ENCODE peak calls at places on chromosomes 3 and 15, in nine cellular contexts. One of them, this sample, is unnamed.

GRCh38 chr3:136858381-136858780 is 3.6 kb upstream of the NCK1 start:
- DNase-seq in IMR-90: no peak
- DNase-seq in vagina: no peak
- DNase-seq in psoas muscle: no peak
- DNase-seq in PC-9: no peak
- DNase-seq in transverse colon: no peak
- DNase-seq in uterus: no peak
- DNase-seq in HepG2: no peak
- DNase-seq in ovary: no peak
- DNase-seq in this sample: no peak

GRCh38 chr3:72247126-72247525 is 462.2 kb upstream of the PROK2 start:
- DNase-seq in IMR-90: no peak
- DNase-seq in vagina: no peak
- DNase-seq in psoas muscle: no peak
- DNase-seq in PC-9: no peak
- DNase-seq in transverse colon: no peak
- DNase-seq in uterus: no peak
- DNase-seq in HepG2: no peak
- DNase-seq in ovary: no peak
- DNase-seq in this sample: no peak

GRCh38 chr3:32557640-32558352 is 12.9 kb downstream of the DYNC1LI1 start:
- DNase-seq in IMR-90: no peak
- DNase-seq in vagina: no peak
- DNase-seq in psoas muscle: no peak
- DNase-seq in PC-9: no peak
- DNase-seq in transverse colon: no peak
- DNase-seq in uterus: no peak
- DNase-seq in HepG2: peak; percentile 57
- DNase-seq in ovary: no peak
- DNase-seq in this sample: no peak

GRCh38 chr3:126352476-126353454 is 4.4 kb downstream of the KLF15 start:
- DNase-seq in IMR-90: peak; percentile 40
- DNase-seq in vagina: no peak
- DNase-seq in psoas muscle: peak; percentile 30
- DNase-seq in PC-9: no peak
- DNase-seq in transverse colon: peak; percentile 5
- DNase-seq in uterus: peak; percentile 12
- DNase-seq in HepG2: peak; percentile 67
- DNase-seq in ovary: peak; percentile 40
- DNase-seq in this sample: no peak

GRCh38 chr3:183328823-183329222 is 75.8 kb downstream of the B3GNT5 start:
- DNase-seq in IMR-90: peak; percentile 17
- DNase-seq in vagina: no peak
- DNase-seq in psoas muscle: no peak
- DNase-seq in PC-9: peak; percentile 83
- DNase-seq in transverse colon: no peak
- DNase-seq in uterus: no peak
- DNase-seq in HepG2: no peak
- DNase-seq in ovary: no peak
- DNase-seq in this sample: no peak

GRCh38 chr15:80730931-80731330 is 35.8 kb downstream of the ABHD17C start:
- DNase-seq in IMR-90: no peak
- DNase-seq in vagina: no peak
- DNase-seq in psoas muscle: no peak
- DNase-seq in PC-9: no peak
- DNase-seq in transverse colon: no peak
- DNase-seq in uterus: no peak
- DNase-seq in HepG2: no peak
- DNase-seq in ovary: no peak
- DNase-seq in this sample: no peak

GRCh38 chr3:126894516-126894915 is 88.4 kb upstream of the PLXNA1 start:
- DNase-seq in IMR-90: no peak
- DNase-seq in vagina: no peak
- DNase-seq in psoas muscle: no peak
- DNase-seq in PC-9: no peak
- DNase-seq in transverse colon: no peak
- DNase-seq in uterus: no peak
- DNase-seq in HepG2: no peak
- DNase-seq in ovary: no peak
- DNase-seq in this sample: no peak

GRCh38 chr15:57227181-57227580 is 149.1 kb upstream of the CGNL1 start:
- DNase-seq in IMR-90: no peak
- DNase-seq in vagina: no peak
- DNase-seq in psoas muscle: no peak
- DNase-seq in PC-9: no peak
- DNase-seq in transverse colon: no peak
- DNase-seq in uterus: no peak
- DNase-seq in HepG2: no peak
- DNase-seq in ovary: no peak
- DNase-seq in this sample: no peak

GRCh38 chr3:116392291-116392690 is 53.0 kb downstream of the LSAMP start:
- DNase-seq in IMR-90: no peak
- DNase-seq in vagina: no peak
- DNase-seq in psoas muscle: no peak
- DNase-seq in PC-9: no peak
- DNase-seq in transverse colon: no peak
- DNase-seq in uterus: no peak
- DNase-seq in HepG2: no peak
- DNase-seq in ovary: no peak
- DNase-seq in this sample: no peak

GRCh38 chr15:74787251-74788041 is 5.6 kb downstream of the CSK start:
- DNase-seq in IMR-90: peak; percentile 71
- DNase-seq in vagina: no peak
- DNase-seq in psoas muscle: peak; percentile 57
- DNase-seq in PC-9: no peak
- DNase-seq in transverse colon: peak; percentile 88
- DNase-seq in uterus: no peak
- DNase-seq in HepG2: no peak
- DNase-seq in ovary: no peak
- DNase-seq in this sample: peak; percentile 37

GRCh38 chr3:138360272-138361192 is 12.2 kb downstream of the MRAS start:
- DNase-seq in IMR-90: no peak
- DNase-seq in vagina: no peak
- DNase-seq in psoas muscle: peak; percentile 71
- DNase-seq in PC-9: no peak
- DNase-seq in transverse colon: no peak
- DNase-seq in uterus: no peak
- DNase-seq in HepG2: no peak
- DNase-seq in ovary: no peak
- DNase-seq in this sample: no peak

GRCh38 chr3:182258538-182259177 is 534.6 kb upstream of the ATP11B start:
- DNase-seq in IMR-90: no peak
- DNase-seq in vagina: no peak
- DNase-seq in psoas muscle: no peak
- DNase-seq in PC-9: peak; percentile 55
- DNase-seq in transverse colon: no peak
- DNase-seq in uterus: no peak
- DNase-seq in HepG2: peak; percentile 45
- DNase-seq in ovary: no peak
- DNase-seq in this sample: no peak

GRCh38 chr3:182255095-182255600 is 538.2 kb upstream of the ATP11B start:
- DNase-seq in IMR-90: no peak
- DNase-seq in vagina: no peak
- DNase-seq in psoas muscle: no peak
- DNase-seq in PC-9: no peak
- DNase-seq in transverse colon: no peak
- DNase-seq in uterus: no peak
- DNase-seq in HepG2: no peak
- DNase-seq in ovary: no peak
- DNase-seq in this sample: no peak

GRCh38 chr3:182257361-182257760 is 535.9 kb upstream of the ATP11B start:
- DNase-seq in IMR-90: no peak
- DNase-seq in vagina: no peak
- DNase-seq in psoas muscle: no peak
- DNase-seq in PC-9: peak; percentile 9
- DNase-seq in transverse colon: no peak
- DNase-seq in uterus: no peak
- DNase-seq in HepG2: no peak
- DNase-seq in ovary: no peak
- DNase-seq in this sample: no peak

GRCh38 chr3:182248349-182248880 is 536.7 kb downstream of the SOX2 start:
- DNase-seq in IMR-90: no peak
- DNase-seq in vagina: no peak
- DNase-seq in psoas muscle: no peak
- DNase-seq in PC-9: peak; percentile 33
- DNase-seq in transverse colon: no peak
- DNase-seq in uterus: no peak
- DNase-seq in HepG2: peak; percentile 34
- DNase-seq in ovary: no peak
- DNase-seq in this sample: no peak

DNA sequence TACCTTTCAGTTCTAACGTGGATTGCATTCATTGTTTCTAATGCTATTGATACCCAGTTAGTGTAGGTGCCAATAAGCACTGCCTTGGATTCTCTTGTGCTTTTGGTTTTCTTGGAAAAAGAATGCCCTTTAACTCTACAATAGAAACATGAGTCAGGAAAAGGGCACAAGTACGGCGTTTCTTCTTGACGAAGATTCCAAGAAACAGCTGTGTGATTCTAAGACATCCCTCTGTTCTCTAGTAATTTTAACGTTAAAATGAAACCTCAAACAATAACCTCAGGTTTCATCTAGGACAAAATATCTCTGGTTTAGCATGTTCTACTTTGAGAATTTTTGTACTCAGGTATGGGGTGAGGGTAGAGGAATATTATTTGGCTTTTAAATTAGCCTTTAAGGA is 540.5 kb upstream of the ATP11B start:
- DNase-seq in IMR-90: no peak
- DNase-seq in vagina: no peak
- DNase-seq in psoas muscle: no peak
- DNase-seq in PC-9: peak; percentile 17
- DNase-seq in transverse colon: no peak
- DNase-seq in uterus: no peak
- DNase-seq in HepG2: no peak
- DNase-seq in ovary: no peak
- DNase-seq in this sample: no peak
- H3K27me3 ChIP-seq in IMR-90: no peaks in the 10 kb centered on the region
- H3K27me3 ChIP-seq in vagina: no peaks in the 10 kb centered on the region
- H3K27me3 ChIP-seq in psoas muscle: no peaks in the 10 kb centered on the region
- H3K27me3 ChIP-seq in PC-9: no peaks in the 10 kb centered on the region
- H3K27me3 ChIP-seq in transverse colon: no peaks in the 10 kb centered on the region
- H3K27me3 ChIP-seq in uterus: no peaks in the 10 kb centered on the region
- H3K27me3 ChIP-seq in HepG2: peaks cover 3% of the 10 kb centered on the region
- H3K27me3 ChIP-seq in ovary: no peaks in the 10 kb centered on the region
- H3K27me3 ChIP-seq in this sample: no peaks in the 10 kb centered on the region

DNA sequence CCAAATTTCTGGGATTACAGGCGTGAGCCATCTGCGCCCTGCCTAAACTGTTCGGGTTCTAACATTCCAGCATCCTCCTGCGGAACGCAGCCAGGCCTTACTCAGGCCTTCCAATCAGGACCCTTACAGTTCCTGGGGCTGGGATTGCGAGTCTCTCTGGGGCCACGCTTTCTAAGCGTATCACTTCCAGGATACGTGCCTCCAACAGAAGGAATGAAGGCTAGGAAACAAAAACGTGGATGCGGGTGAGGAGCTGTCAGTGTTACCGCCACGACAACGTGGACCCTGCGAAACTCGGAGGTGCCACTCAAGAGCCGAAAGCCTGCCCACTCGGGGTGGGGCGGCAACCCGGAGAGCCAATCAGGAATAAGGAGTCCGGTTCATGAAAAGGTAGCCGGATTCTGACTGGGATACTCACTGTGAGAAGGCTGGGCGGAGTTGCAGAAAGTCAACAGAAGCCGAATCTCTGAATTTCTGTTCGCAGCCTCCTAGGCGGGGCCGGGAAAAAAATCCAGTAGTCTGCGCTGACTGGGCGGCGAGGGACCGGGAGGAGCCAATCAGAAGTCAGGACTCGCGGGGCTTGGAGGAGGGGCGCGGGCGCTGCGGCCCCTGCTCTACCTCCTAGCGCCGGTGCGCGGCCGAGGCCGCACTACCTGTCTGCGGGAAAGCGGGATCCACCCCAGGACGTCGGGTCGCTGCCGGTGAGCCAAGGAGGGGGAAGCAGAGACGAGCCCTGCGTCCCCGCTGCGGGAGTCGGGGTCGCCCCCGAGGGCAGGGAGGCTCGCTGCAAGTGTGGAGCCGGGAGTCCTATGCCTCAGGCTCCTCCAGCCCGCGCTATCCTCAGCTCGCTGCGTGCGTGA is at the start of gene HYKK:
- DNase-seq in IMR-90: peak; percentile 96
- DNase-seq in vagina: peak; percentile 97
- DNase-seq in psoas muscle: peak; percentile 87
- DNase-seq in PC-9: peak; percentile 95
- DNase-seq in transverse colon: peak; percentile 94
- DNase-seq in uterus: peak; percentile 91
- DNase-seq in HepG2: peak; percentile 98
- DNase-seq in ovary: peak; percentile 93
- DNase-seq in this sample: peak; percentile 90
- TF ChIP-seq CTCF in IMR-90: no peak
- TF ChIP-seq CTCF in vagina: no peak
- TF ChIP-seq CTCF in psoas muscle: peak; percentile 14
- TF ChIP-seq CTCF in PC-9: no peak
- TF ChIP-seq CTCF in transverse colon: peak; percentile 46
- TF ChIP-seq CTCF in uterus: peak; percentile 26
- TF ChIP-seq CTCF in HepG2: peak; percentile 34
- TF ChIP-seq CTCF in ovary: no peak
- TF ChIP-seq CTCF in this sample: peak; percentile 14

DNA sequence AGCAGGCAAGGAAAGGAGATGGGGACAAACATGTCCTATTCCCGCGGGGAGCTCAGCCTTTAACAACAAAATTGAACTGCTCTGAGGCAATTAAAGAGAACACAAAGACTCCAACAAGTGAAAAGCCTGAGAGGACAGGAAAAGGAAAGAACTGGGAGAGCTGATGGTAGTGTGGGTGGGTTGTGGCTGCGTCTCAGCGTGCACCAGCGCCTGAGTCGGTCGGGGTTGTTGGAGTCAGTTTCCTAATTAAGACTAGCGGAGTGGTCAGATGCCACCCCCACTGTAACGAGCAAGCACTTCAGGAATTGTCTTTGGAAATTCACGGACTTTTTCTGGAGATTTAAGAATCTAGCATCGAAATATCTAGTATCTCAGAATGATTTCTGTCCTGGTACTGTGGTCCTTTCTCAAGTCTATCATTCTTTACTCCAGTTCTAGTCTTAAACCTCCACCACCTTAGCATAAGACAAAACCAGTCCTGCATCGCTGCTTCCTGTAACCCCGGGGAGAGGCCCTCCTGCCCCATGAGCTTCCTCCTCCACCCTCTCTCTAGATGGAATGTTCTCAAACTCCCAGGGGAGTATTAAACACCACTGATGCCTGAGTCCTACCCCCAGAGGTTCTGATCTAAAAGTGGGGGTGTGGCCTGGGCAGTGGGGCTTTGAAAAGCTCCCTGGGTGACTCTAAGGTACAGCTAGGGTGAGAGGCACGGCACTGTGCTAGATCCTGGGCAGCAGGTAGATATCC is 104.0 kb downstream of the CYP19A1 start:
- DNase-seq in IMR-90: no peak
- DNase-seq in vagina: peak; percentile 29
- DNase-seq in psoas muscle: no peak
- DNase-seq in PC-9: no peak
- DNase-seq in transverse colon: no peak
- DNase-seq in uterus: no peak
- DNase-seq in HepG2: no peak
- DNase-seq in ovary: no peak
- DNase-seq in this sample: no peak
- H3K27me3 ChIP-seq in IMR-90: peaks cover 28% of the 10 kb centered on the region
- H3K27me3 ChIP-seq in vagina: no peaks in the 10 kb centered on the region
- H3K27me3 ChIP-seq in psoas muscle: peaks cover 10% of the 10 kb centered on the region
- H3K27me3 ChIP-seq in PC-9: no peaks in the 10 kb centered on the region
- H3K27me3 ChIP-seq in transverse colon: peaks cover 21% of the 10 kb centered on the region
- H3K27me3 ChIP-seq in uterus: no peaks in the 10 kb centered on the region
- H3K27me3 ChIP-seq in HepG2: no peaks in the 10 kb centered on the region
- H3K27me3 ChIP-seq in ovary: no peaks in the 10 kb centered on the region
- H3K27me3 ChIP-seq in this sample: peaks cover 32% of the 10 kb centered on the region

GRCh38 chr3:3998140-3998977 is 199.1 kb downstream of the LRRN1 start:
- DNase-seq in IMR-90: no peak
- DNase-seq in vagina: no peak
- DNase-seq in psoas muscle: no peak
- DNase-seq in PC-9: no peak
- DNase-seq in transverse colon: no peak
- DNase-seq in uterus: no peak
- DNase-seq in HepG2: peak; percentile 52
- DNase-seq in ovary: no peak
- DNase-seq in this sample: no peak
- TF ChIP-seq CTCF in IMR-90: no peak
- TF ChIP-seq CTCF in vagina: no peak
- TF ChIP-seq CTCF in psoas muscle: peak; percentile 55
- TF ChIP-seq CTCF in PC-9: peak; percentile 40
- TF ChIP-seq CTCF in transverse colon: peak; percentile 44
- TF ChIP-seq CTCF in uterus: no peak
- TF ChIP-seq CTCF in HepG2: peak; percentile 80
- TF ChIP-seq CTCF in ovary: no peak
- TF ChIP-seq CTCF in this sample: no peak